ENCODE peak calls at places on chromosome 17, in ten cellular contexts. Q, V, S, C, Z, P, W, U, F and N are unnamed samples.
A peak's percentile ranks its signal among the peaks of the same experiment; 100 is the strongest.

GRCh38 chr17:10022416-10022815 is 117.3 kb upstream of the RCVRN start:
- DNase-seq in Q (no peak), V (no peak), S (no peak), C (no peak), Z (no peak), P (no peak), W (no peak), U (no peak), F (peak; percentile 20), N (no peak)

GRCh38 chr17:50219939-50220465 is 18.6 kb upstream of the COL1A1 start:
- DNase-seq in Q (no peak), V (peak; percentile 91), S (no peak), C (no peak), Z (no peak), P (no peak), W (no peak), U (no peak), F (peak; percentile 90), N (peak; percentile 89)

GRCh38 chr17:77106874-77107358 is 33.9 kb upstream of the SEC14L1 start:
- DNase-seq in Q (no peak), V (no peak), S (no peak), C (no peak), Z (no peak), P (no peak), W (no peak), U (no peak), F (peak; percentile 22), N (no peak)

GRCh38 chr17:34285304-34285792 is at the start of gene CCL11:
- DNase-seq in Q (no peak), V (peak; percentile 26), S (peak; percentile 28), C (no peak), Z (no peak), P (no peak), W (no peak), U (no peak), F (no peak), N (no peak)

GRCh38 chr17:37475713-37476420 is 13.8 kb upstream of the DUSP14 start:
- DNase-seq in Q (no peak), V (no peak), S (no peak), C (no peak), Z (no peak), P (no peak), W (no peak), U (no peak), F (no peak), N (peak; percentile 22)

GRCh38 chr17:80005360-80006338 is 30.0 kb downstream of the TBC1D16 start:
- DNase-seq in Q (peak; percentile 67), V (peak; percentile 46), S (peak; percentile 45), C (peak; percentile 66), Z (peak; percentile 77), P (no peak), W (peak; percentile 55), U (peak; percentile 88), F (peak; percentile 66), N (peak; percentile 51)

GRCh38 chr17:29420128-29420527 is 30.0 kb downstream of the TAOK1 start:
- DNase-seq in Q (no peak), V (no peak), S (no peak), C (no peak), Z (no peak), P (no peak), W (no peak), U (no peak), F (no peak), N (no peak)

GRCh38 chr17:7854851-7855642 is at the start of gene TMEM88:
- DNase-seq in Q (no peak), V (peak; percentile 15), S (peak; percentile 60), C (peak; percentile 64), Z (no peak), P (no peak), W (no peak), U (peak; percentile 87), F (peak; percentile 96), N (no peak)

GRCh38 chr17:8922451-8922850 is 43.1 kb downstream of the PIK3R5 start:
- DNase-seq in Q (no peak), V (peak; percentile 81), S (no peak), C (no peak), Z (peak; percentile 76), P (no peak), W (no peak), U (no peak), F (no peak), N (peak; percentile 96)

GRCh38 chr17:45098081-45098868 is 34.0 kb downstream of the PLCD3 start:
- DNase-seq in Q (no peak), V (no peak), S (no peak), C (no peak), Z (no peak), P (no peak), W (no peak), U (no peak), F (no peak), N (no peak)

GRCh38 chr17:40283662-40284061 is 4.0 kb upstream of the CDC6 start:
- DNase-seq in Q (no peak), V (peak; percentile 90), S (no peak), C (no peak), Z (peak; percentile 87), P (no peak), W (no peak), U (no peak), F (no peak), N (peak; percentile 89)

GRCh38 chr17:42681976-42682375 is 333 bp upstream of the CCR10 start:
- DNase-seq in Q (no peak), V (no peak), S (no peak), C (no peak), Z (no peak), P (no peak), W (no peak), U (no peak), F (no peak), N (no peak)

GRCh38 chr17:42684033-42684625 is 1.8 kb downstream of the CNTNAP1 start:
- DNase-seq in Q (no peak), V (no peak), S (no peak), C (peak; percentile 42), Z (no peak), P (no peak), W (no peak), U (no peak), F (no peak), N (no peak)

GRCh38 chr17:42682400-42683384 is at the start of gene CNTNAP1:
- DNase-seq in Q (peak; percentile 40), V (peak; percentile 82), S (peak; percentile 64), C (peak; percentile 72), Z (peak; percentile 47), P (no peak), W (peak; percentile 69), U (no peak), F (peak; percentile 89), N (peak; percentile 86)

GRCh38 chr17:42684929-42685556 is 2.7 kb downstream of the CNTNAP1 start:
- DNase-seq in Q (no peak), V (no peak), S (no peak), C (no peak), Z (no peak), P (no peak), W (no peak), U (no peak), F (no peak), N (no peak)

DNA sequence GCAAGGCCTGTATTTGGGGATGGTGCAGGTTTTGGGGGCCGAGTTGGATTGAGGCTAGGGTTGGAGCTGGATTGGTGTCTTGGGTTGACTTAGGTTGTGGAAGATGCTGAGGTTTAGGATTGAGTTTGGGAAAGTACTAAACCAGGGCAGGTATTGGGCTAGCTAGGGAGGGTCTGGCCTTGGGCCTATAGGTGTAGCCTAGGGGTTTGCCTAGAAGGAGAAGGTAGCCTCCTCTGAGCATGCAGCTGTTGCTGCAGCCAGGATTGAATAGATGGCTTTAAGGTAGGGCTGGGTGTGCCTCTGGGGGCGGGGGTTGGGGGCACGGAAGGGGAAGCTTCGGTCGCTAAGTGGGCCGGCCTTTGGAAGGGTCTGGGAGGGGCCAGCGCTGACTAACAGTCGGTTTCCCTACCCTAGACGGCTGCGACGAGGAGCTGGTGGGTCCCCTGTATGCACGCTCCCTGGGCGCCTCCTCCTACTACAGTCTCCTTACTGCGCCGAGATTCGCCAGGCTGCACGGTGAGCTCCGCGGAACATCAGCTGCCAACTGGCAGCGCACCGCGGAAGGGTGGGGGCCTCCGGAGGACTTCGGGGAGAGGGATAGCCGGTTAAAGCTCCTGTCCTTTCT is 1.2 kb downstream of the CNTNAP1 start:
- DNase-seq in Q (peak; percentile 25), V (peak; percentile 42), S (peak; percentile 43), C (peak; percentile 68), Z (peak; percentile 27), P (no peak), W (no peak), U (no peak), F (peak; percentile 58), N (peak; percentile 59)
- H3K4me3 ChIP-seq in Q (no peak overlapping the region), V (peak overlapping the region; percentile 80), S (no peak overlapping the region), C (no peak overlapping the region), Z (peak overlapping the region; percentile 70), P (no peak overlapping the region), W (no peak overlapping the region), U (no peak overlapping the region), F (peak overlapping the region; percentile 68), N (peak overlapping the region; percentile 74)

GRCh38 chr17:73901661-73902415 is 257.6 kb upstream of the SDK2 start:
- DNase-seq in Q (peak; percentile 63), V (no peak), S (peak; percentile 40), C (peak; percentile 83), Z (no peak), P (no peak), W (peak; percentile 33), U (peak; percentile 82), F (peak; percentile 79), N (no peak)
- TF ChIP-seq CTCF in Q (no peak), V (no peak), S (no peak), C (no peak), Z (no peak), P (no peak), W (no peak), U (peak; percentile 5), F (peak; percentile 18), N (no peak)

GRCh38 chr17:18185391-18185790 is 1.8 kb downstream of the ALKBH5 start:
- DNase-seq in Q (no peak), V (peak; percentile 60), S (no peak), C (no peak), Z (peak; percentile 38), P (no peak), W (no peak), U (no peak), F (peak; percentile 55), N (peak; percentile 42)
- H3K4me3 ChIP-seq in Q (peak overlapping the region; percentile 4), V (peak overlapping the region; percentile 89), S (peak overlapping the region; percentile 98), C (no peak overlapping the region), Z (peak overlapping the region; percentile 95), P (peak overlapping the region; percentile 96), W (peak overlapping the region; percentile 94), U (peak overlapping the region; percentile 81), F (peak overlapping the region; percentile 72), N (peak overlapping the region; percentile 80)

DNA sequence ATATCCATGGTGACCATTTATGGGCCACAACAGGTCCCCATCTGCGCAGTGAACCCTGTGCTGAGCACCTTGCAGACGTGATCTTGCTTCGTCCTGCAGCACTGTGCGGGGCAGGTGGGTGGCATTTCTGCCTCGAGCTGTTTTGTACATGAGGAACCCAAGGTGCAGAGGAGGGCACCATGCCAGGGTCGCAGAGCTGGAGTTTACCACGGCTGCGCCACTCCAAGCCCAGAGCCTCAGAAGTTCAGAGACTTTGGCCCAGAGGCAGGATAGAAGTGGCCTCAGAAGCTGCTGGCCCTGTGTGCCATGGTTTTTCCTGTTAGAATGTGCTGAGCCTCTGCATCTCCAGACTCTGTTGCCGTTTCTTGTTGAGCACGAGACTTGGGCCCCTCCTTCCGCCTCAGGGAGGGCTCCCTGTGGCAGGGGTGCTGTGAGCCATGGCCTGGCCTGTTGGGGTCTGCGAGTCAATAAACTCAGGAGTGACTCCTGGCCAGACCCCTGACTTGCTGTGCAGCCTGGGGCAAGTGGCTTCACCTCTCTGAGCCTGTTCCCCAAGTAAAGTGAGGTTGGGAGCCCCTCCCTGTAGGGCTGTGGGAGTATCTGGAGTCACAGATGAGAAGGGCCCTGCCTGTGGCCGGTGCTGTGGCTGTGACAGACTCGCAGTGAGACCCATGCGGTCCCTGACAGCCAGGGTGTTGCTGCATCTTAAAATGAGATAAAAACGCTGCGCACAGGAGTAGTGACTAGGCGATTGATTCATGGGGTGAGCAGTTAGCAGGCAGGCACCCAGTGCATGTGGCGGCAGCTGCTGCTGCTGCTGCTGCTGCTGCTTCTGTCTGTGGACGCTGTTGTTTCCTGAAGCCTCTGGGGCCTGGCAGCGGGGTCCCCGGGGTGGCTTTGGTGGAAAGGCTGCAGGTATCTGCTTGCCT is 11.8 kb downstream of the MAP2K3 start:
- DNase-seq in Q (peak; percentile 78), V (no peak), S (no peak), C (no peak), Z (no peak), P (no peak), W (no peak), U (no peak), F (no peak), N (no peak)
- TF ChIP-seq CTCF in Q (no peak), V (no peak), S (no peak), C (no peak), Z (no peak), P (no peak), W (no peak), U (no peak), F (no peak), N (no peak)